ENCODE peak calls at places on chromosomes 5 and 9, in five cellular contexts. One of them, this sample, is unnamed.

GRCh38 chr9:84874583-84874982 is 205.1 kb downstream of the NTRK2 start:
- DNase-seq in activated CD4-positive, alpha-beta T cell treated with anti-CD3 and anti-CD28 coated beads, Interleukin-2, amount 50 U/mL, for 24 hours: no peak
- DNase-seq in RWPE1: no peak
- DNase-seq in CD8-positive, alpha-beta memory T cell: no peak
- DNase-seq in occipital lobe: no peak
- DNase-seq in this sample: no peak

GRCh38 chr5:53779541-53779981 is 219.1 kb downstream of the NDUFS4 start:
- DNase-seq in activated CD4-positive, alpha-beta T cell treated with anti-CD3 and anti-CD28 coated beads, Interleukin-2, amount 50 U/mL, for 24 hours: no peak
- DNase-seq in RWPE1: peak
- DNase-seq in CD8-positive, alpha-beta memory T cell: no peak
- DNase-seq in occipital lobe: no peak
- DNase-seq in this sample: no peak

GRCh38 chr9:134800791-134801339 is 79.7 kb upstream of the FCN2 start:
- DNase-seq in activated CD4-positive, alpha-beta T cell treated with anti-CD3 and anti-CD28 coated beads, Interleukin-2, amount 50 U/mL, for 24 hours: no peak
- DNase-seq in RWPE1: no peak
- DNase-seq in CD8-positive, alpha-beta memory T cell: no peak
- DNase-seq in occipital lobe: peak
- DNase-seq in this sample: peak

GRCh38 chr5:160213537-160213936 is 15.8 kb upstream of the FABP6 start:
- DNase-seq in activated CD4-positive, alpha-beta T cell treated with anti-CD3 and anti-CD28 coated beads, Interleukin-2, amount 50 U/mL, for 24 hours: no peak
- DNase-seq in RWPE1: peak
- DNase-seq in CD8-positive, alpha-beta memory T cell: no peak
- DNase-seq in occipital lobe: no peak
- DNase-seq in this sample: no peak

GRCh38 chr9:113581865-113582697 is 118.6 kb downstream of the RGS3 start:
- DNase-seq in activated CD4-positive, alpha-beta T cell treated with anti-CD3 and anti-CD28 coated beads, Interleukin-2, amount 50 U/mL, for 24 hours: peak
- DNase-seq in RWPE1: no peak
- DNase-seq in CD8-positive, alpha-beta memory T cell: peak
- DNase-seq in occipital lobe: peak
- DNase-seq in this sample: peak

GRCh38 chr5:79119486-79119885 is 7.9 kb downstream of the BHMT start:
- DNase-seq in activated CD4-positive, alpha-beta T cell treated with anti-CD3 and anti-CD28 coated beads, Interleukin-2, amount 50 U/mL, for 24 hours: no peak
- DNase-seq in RWPE1: no peak
- DNase-seq in CD8-positive, alpha-beta memory T cell: no peak
- DNase-seq in occipital lobe: no peak
- DNase-seq in this sample: no peak

GRCh38 chr9:13330396-13331004 is 51.0 kb upstream of the MPDZ start:
- DNase-seq in activated CD4-positive, alpha-beta T cell treated with anti-CD3 and anti-CD28 coated beads, Interleukin-2, amount 50 U/mL, for 24 hours: no peak
- DNase-seq in RWPE1: no peak
- DNase-seq in CD8-positive, alpha-beta memory T cell: no peak
- DNase-seq in occipital lobe: no peak
- DNase-seq in this sample: no peak

GRCh38 chr5:6504677-6505414 is 56.2 kb downstream of the UBE2QL1 start:
- DNase-seq in activated CD4-positive, alpha-beta T cell treated with anti-CD3 and anti-CD28 coated beads, Interleukin-2, amount 50 U/mL, for 24 hours: no peak
- DNase-seq in RWPE1: peak
- DNase-seq in CD8-positive, alpha-beta memory T cell: no peak
- DNase-seq in occipital lobe: no peak
- DNase-seq in this sample: no peak

GRCh38 chr9:12996971-12997370 is 222.2 kb downstream of the LURAP1L start:
- DNase-seq in activated CD4-positive, alpha-beta T cell treated with anti-CD3 and anti-CD28 coated beads, Interleukin-2, amount 50 U/mL, for 24 hours: no peak
- DNase-seq in RWPE1: no peak
- DNase-seq in CD8-positive, alpha-beta memory T cell: no peak
- DNase-seq in occipital lobe: no peak
- DNase-seq in this sample: no peak

GRCh38 chr5:146081685-146082084 is 23.7 kb downstream of the PLAC8L1 start:
- DNase-seq in activated CD4-positive, alpha-beta T cell treated with anti-CD3 and anti-CD28 coated beads, Interleukin-2, amount 50 U/mL, for 24 hours: no peak
- DNase-seq in RWPE1: no peak
- DNase-seq in CD8-positive, alpha-beta memory T cell: no peak
- DNase-seq in occipital lobe: no peak
- DNase-seq in this sample: no peak

GRCh38 chr5:110940136-110940535 is 131.4 kb upstream of the TSLP start:
- DNase-seq in activated CD4-positive, alpha-beta T cell treated with anti-CD3 and anti-CD28 coated beads, Interleukin-2, amount 50 U/mL, for 24 hours: no peak
- DNase-seq in RWPE1: no peak
- DNase-seq in CD8-positive, alpha-beta memory T cell: no peak
- DNase-seq in occipital lobe: no peak
- DNase-seq in this sample: no peak

GRCh38 chr5:154598021-154598420 is 120.0 kb upstream of the HAND1 start:
- DNase-seq in activated CD4-positive, alpha-beta T cell treated with anti-CD3 and anti-CD28 coated beads, Interleukin-2, amount 50 U/mL, for 24 hours: no peak
- DNase-seq in RWPE1: no peak
- DNase-seq in CD8-positive, alpha-beta memory T cell: no peak
- DNase-seq in occipital lobe: no peak
- DNase-seq in this sample: no peak

GRCh38 chr9:98807070-98807810 is at the start of gene GALNT12:
- DNase-seq in activated CD4-positive, alpha-beta T cell treated with anti-CD3 and anti-CD28 coated beads, Interleukin-2, amount 50 U/mL, for 24 hours: no peak
- DNase-seq in RWPE1: peak
- DNase-seq in CD8-positive, alpha-beta memory T cell: peak
- DNase-seq in occipital lobe: no peak
- DNase-seq in this sample: peak

GRCh38 chr9:4138180-4138579 is 161.7 kb downstream of the GLIS3 start:
- DNase-seq in activated CD4-positive, alpha-beta T cell treated with anti-CD3 and anti-CD28 coated beads, Interleukin-2, amount 50 U/mL, for 24 hours: no peak
- DNase-seq in RWPE1: no peak
- DNase-seq in CD8-positive, alpha-beta memory T cell: no peak
- DNase-seq in occipital lobe: no peak
- DNase-seq in this sample: no peak

GRCh38 chr9:88378317-88378716 is 9.9 kb upstream of the SPIN1 start:
- DNase-seq in activated CD4-positive, alpha-beta T cell treated with anti-CD3 and anti-CD28 coated beads, Interleukin-2, amount 50 U/mL, for 24 hours: no peak
- DNase-seq in RWPE1: no peak
- DNase-seq in CD8-positive, alpha-beta memory T cell: no peak
- DNase-seq in occipital lobe: no peak
- DNase-seq in this sample: no peak